ENCODE peak calls at places on chromosomes 16 and 17, in four cellular contexts. J is CD8-positive, alpha-beta T cell; G is heart right ventricle; E is heart left ventricle. M is an unnamed sample.

GRCh38 chr17:43722269-43722619 is 36.3 kb downstream of the SOST start:
- DNase-seq in J (no peak), G (no peak), E (no peak), M (no peak)

GRCh38 chr17:62821213-62822079 is 13.3 kb upstream of the MARCHF10 start:
- DNase-seq in J (no peak), G (no peak), E (no peak), M (no peak)

GRCh38 chr16:19167710-19168172 is 299 bp upstream of the SYT17 start:
- DNase-seq in J (no peak), G (peak), E (peak), M (peak)

GRCh38 chr16:30893082-30893743 is 664 bp downstream of the BCL7C start:
- DNase-seq in J (no peak), G (peak), E (no peak), M (no peak)

GRCh38 chr17:19398301-19399181 is 11.6 kb upstream of the MFAP4 start:
- DNase-seq in J (no peak), G (peak), E (peak), M (no peak)

GRCh38 chr17:57338257-57338919 is 82.1 kb downstream of the MSI2 start:
- DNase-seq in J (no peak), G (no peak), E (no peak), M (no peak)

GRCh38 chr17:46982577-46982976 is 3.5 kb upstream of the RPRML start:
- DNase-seq in J (no peak), G (no peak), E (no peak), M (no peak)

GRCh38 chr16:88730632-88731607 is 24.6 kb downstream of the CTU2 start:
- DNase-seq in J (no peak), G (no peak), E (no peak), M (no peak)

GRCh38 chr17:44916781-44917241 is 1.5 kb upstream of the GFAP start:
- DNase-seq in J (no peak), G (peak), E (peak), M (no peak)

GRCh38 chr17:45895304-45895968 is 1.1 kb downstream of the MAPT start:
- DNase-seq in J (no peak), G (no peak), E (peak), M (peak)

GRCh38 chr17:40499551-40500189 is 1.8 kb downstream of the TNS4 start:
- DNase-seq in J (no peak), G (peak), E (peak), M (peak)

GRCh38 chr17:42187833-42188232 is 2.6 kb upstream of the HCRT start:
- DNase-seq in J (no peak), G (no peak), E (no peak), M (no peak)

GRCh38 chr17:82900741-82901140 is 60.9 kb upstream of the ZNF750 start:
- DNase-seq in J (no peak), G (no peak), E (no peak), M (no peak)

GRCh38 chr17:43477832-43478634 is 5.7 kb upstream of the DHX8 start:
- DNase-seq in J (no peak), G (no peak), E (no peak), M (no peak)

GRCh38 chr16:2039286-2040030 is 8.2 kb downstream of the NTHL1 start:
- DNase-seq in J (no peak), G (peak), E (peak), M (no peak)

GRCh38 chr16:83946781-83947566 is 6.1 kb upstream of the OSGIN1 start:
- DNase-seq in J (no peak), G (no peak), E (no peak), M (no peak)

GRCh38 chr17:47987240-47987835 is 16.4 kb downstream of the CDK5RAP3 start:
- DNase-seq in J (no peak), G (no peak), E (peak), M (no peak)

GRCh38 chr17:42142371-42142896 is 12.4 kb downstream of the RAB5C start:
- DNase-seq in J (no peak), G (no peak), E (peak), M (no peak)

GRCh38 chr17:81397314-81398169 is 2.3 kb downstream of the BAHCC1 start:
- DNase-seq in J (no peak), G (no peak), E (no peak), M (peak)

GRCh38 chr16:81237282-81237681 is 1.2 kb upstream of the BCO1 start:
- DNase-seq in J (no peak), G (peak), E (peak), M (no peak)

GRCh38 chr17:82361885-82362633 is 3.0 kb downstream of the TEX19 start:
- DNase-seq in J (no peak), G (no peak), E (no peak), M (no peak)

GRCh38 chr16:15044286-15044685 is 11.6 kb downstream of the NTAN1 start:
- DNase-seq in J (no peak), G (no peak), E (no peak), M (no peak)

GRCh38 chr17:40803617-40804082 is 3.9 kb upstream of the KRT28 start:
- DNase-seq in J (peak), G (peak), E (peak), M (peak)

GRCh38 chr17:57811633-57812280 is 38.1 kb downstream of the MRPS23 start:
- DNase-seq in J (no peak), G (no peak), E (no peak), M (no peak)

GRCh38 chr17:45087496-45087975 is 26.4 kb downstream of the NMT1 start:
- DNase-seq in J (no peak), G (no peak), E (no peak), M (no peak)

GRCh38 chr16:86680661-86681439 is 102.5 kb downstream of the FOXL1 start:
- DNase-seq in J (no peak), G (no peak), E (peak), M (no peak)

GRCh38 chr17:65389956-65390355 is 171.5 kb downstream of the AXIN2 start:
- DNase-seq in J (no peak), G (no peak), E (no peak), M (no peak)

GRCh38 chr17:37483311-37484039 is 6.2 kb upstream of the DUSP14 start:
- DNase-seq in J (no peak), G (no peak), E (peak), M (no peak)

GRCh38 chr16:24826096-24826690 is 19.6 kb upstream of the SLC5A11 start:
- DNase-seq in J (no peak), G (no peak), E (no peak), M (no peak)

GRCh38 chr16:70437582-70438324 is 1.1 kb downstream of the ST3GAL2 start:
- DNase-seq in J (no peak), G (no peak), E (no peak), M (no peak)

GRCh38 chr17:80694992-80695912 is 150.6 kb downstream of the RPTOR start:
- DNase-seq in J (no peak), G (no peak), E (no peak), M (no peak)

GRCh38 chr17:47891545-47892088 is 4.4 kb upstream of the SP2 start:
- DNase-seq in J (no peak), G (no peak), E (no peak), M (no peak)

GRCh38 chr16:48636521-48636920 is 26.5 kb upstream of the N4BP1 start:
- DNase-seq in J (no peak), G (no peak), E (no peak), M (no peak)

GRCh38 chr16:17921357-17921978 is 415.1 kb downstream of the NPIPA8 start:
- DNase-seq in J (peak), G (no peak), E (no peak), M (peak)

GRCh38 chr17:62666061-62666800 is 38.8 kb downstream of the MRC2 start:
- DNase-seq in J (no peak), G (no peak), E (no peak), M (no peak)

GRCh38 chr16:75620326-75621169 is 2.5 kb downstream of the ADAT1 start:
- DNase-seq in J (peak), G (no peak), E (no peak), M (no peak)

GRCh38 chr17:50618300-50618699 is 16.4 kb upstream of the ABCC3 start:
- DNase-seq in J (no peak), G (no peak), E (no peak), M (no peak)

DNA sequence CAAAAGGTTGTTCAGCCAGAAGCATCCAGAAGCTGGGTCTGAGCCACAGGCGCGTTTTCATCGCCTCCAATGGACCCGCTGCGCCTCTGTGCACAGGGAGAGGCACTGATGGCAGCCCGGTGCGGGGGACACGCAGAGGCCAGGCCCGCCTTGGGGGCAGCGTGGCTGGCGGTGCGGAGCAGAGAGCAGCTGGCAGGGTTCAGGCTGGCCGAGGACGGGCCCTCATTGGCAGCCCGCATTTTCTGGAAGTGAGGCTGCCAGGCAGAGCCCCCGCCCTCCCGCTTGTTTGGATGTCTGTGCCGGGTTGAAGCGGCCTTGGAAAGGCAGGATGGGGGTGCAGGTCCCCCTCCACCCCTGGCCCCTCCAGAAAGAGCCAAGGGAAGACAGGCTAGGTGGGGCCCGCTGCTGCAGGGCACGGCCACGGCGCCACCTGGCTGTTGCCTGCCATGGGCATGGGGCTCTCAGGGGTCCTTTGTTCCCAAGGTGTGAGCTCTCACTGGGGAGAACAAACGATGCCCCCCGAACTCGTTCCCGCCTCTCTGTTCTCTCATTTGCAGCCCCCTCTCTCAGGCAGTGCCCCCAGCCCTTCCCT is 18.8 kb downstream of the GSE1 start:
- DNase-seq in J (no peak), G (no peak), E (no peak), M (no peak)
- TF ChIP-seq CTCF in J (no peak), G (no peak), E (no peak), M (no peak)

GRCh38 chr16:55655709-55656694 is at the start of gene SLC6A2:
- DNase-seq in J (no peak), G (peak), E (no peak), M (peak)
- TF ChIP-seq CTCF in J (no peak), G (no peak), E (no peak), M (no peak)

GRCh38 chr16:68447721-68448359 is 468 bp downstream of the SMPD3 start:
- DNase-seq in J (no peak), G (no peak), E (no peak), M (no peak)
- TF ChIP-seq CTCF in J (no peak), G (no peak), E (no peak), M (no peak)

GRCh38 chr17:1515640-1516402 is 591 bp downstream of the INPP5K start:
- DNase-seq in J (peak), G (no peak), E (peak), M (peak)

GRCh38 chr17:1511756-1512321 is 4.6 kb downstream of the INPP5K start:
- DNase-seq in J (no peak), G (no peak), E (peak), M (no peak)

GRCh38 chr17:1509255-1509943 is 7.0 kb downstream of the INPP5K start:
- DNase-seq in J (no peak), G (no peak), E (no peak), M (no peak)

GRCh38 chr17:1511290-1511689 is 5.1 kb downstream of the INPP5K start:
- DNase-seq in J (no peak), G (peak), E (peak), M (no peak)

GRCh38 chr17:1512351-1512750 is 4.1 kb downstream of the INPP5K start:
- DNase-seq in J (no peak), G (no peak), E (no peak), M (no peak)
- TF ChIP-seq CTCF in J (no peak), G (no peak), E (no peak), M (no peak)

GRCh38 chr16:3118846-3119245 is 6.5 kb downstream of the ZNF205 start:
- DNase-seq in J (no peak), G (no peak), E (no peak), M (no peak)
- TF ChIP-seq CTCF in J (no peak), G (no peak), E (no peak), M (no peak)

GRCh38 chr16:57667526-57668258 is 414 bp upstream of the ADGRG3 start:
- DNase-seq in J (peak), G (no peak), E (peak), M (no peak)
- TF ChIP-seq CTCF in J (no peak), G (no peak), E (no peak), M (peak)

GRCh38 chr16:35431829-35432663 is 1972.6 kb downstream of the TP53TG3F start:
- DNase-seq in J (no peak), G (no peak), E (no peak), M (no peak)
- TF ChIP-seq CTCF in J (no peak), G (no peak), E (peak), M (peak)

DNA sequence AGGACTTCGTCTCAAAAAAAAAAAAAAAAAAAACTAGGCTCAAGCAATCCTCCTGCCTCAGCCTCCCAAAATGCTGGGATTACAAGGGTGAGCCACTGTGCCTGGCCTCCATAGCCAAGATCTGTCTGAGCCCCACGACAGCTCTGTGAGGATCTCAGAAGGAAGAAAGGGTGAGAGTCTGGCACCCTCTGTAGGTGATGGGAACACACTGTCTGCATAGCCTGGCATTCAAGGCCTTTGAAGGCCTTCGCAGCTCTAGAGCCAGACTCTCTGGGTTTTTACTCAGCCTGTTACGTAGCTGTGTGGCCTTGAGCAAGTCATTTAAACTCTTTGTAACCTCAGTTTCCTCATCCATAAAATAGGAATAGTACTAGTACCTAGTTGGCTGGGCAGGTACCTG is 6.3 kb upstream of the XPO6 start:
- DNase-seq in J (peak), G (no peak), E (no peak), M (no peak)
- TF ChIP-seq CTCF in J (peak), G (no peak), E (no peak), M (peak)